ENCODE peak calls at places on chromosomes 12 and 14, in six cellular contexts. F is epithelial cell of esophagus, N is H54, J is NCI-H2081, K is body of pancreas, U is astrocyte of the spinal cord. T is an unnamed sample.

GRCh38 chr12:84408936-84409335 is 503.7 kb downstream of the SLC6A15 start:
- DNase-seq in F (no peak), J (peak), K (no peak), U (peak), N (no peak), T (no peak)

GRCh38 chr14:86321151-86321550 is 791.2 kb downstream of the FLRT2 start:
- DNase-seq in J (no peak), F (no peak), K (no peak), U (peak), N (no peak), T (no peak)

GRCh38 chr14:52244328-52244727 is 23.2 kb upstream of the PTGDR start:
- DNase-seq in J (no peak), U (no peak), N (no peak), F (no peak), K (no peak), T (no peak)

GRCh38 chr12:29041621-29042020 is 107.5 kb upstream of the FAR2 start:
- DNase-seq in J (no peak), N (peak), F (peak), U (peak), K (no peak), T (no peak)

GRCh38 chr12:12561305-12562015 is 1.2 kb downstream of the DUSP16 start:
- DNase-seq in K (peak), N (peak), U (peak), F (peak), J (peak), T (no peak)

GRCh38 chr14:68380304-68380840 is 412.5 kb downstream of the ZFP36L1 start:
- DNase-seq in F (no peak), K (no peak), N (no peak), U (no peak), J (peak), T (no peak)

GRCh38 chr12:40168001-40168400 is 56.8 kb upstream of the LRRK2 start:
- DNase-seq in F (no peak), N (no peak), U (no peak), K (no peak), J (no peak), T (no peak)

GRCh38 chr14:94601961-94602391 is 10.2 kb upstream of the SERPINA3 start:
- DNase-seq in J (no peak), U (peak), F (peak), N (peak), K (peak), T (no peak)

GRCh38 chr14:22602853-22603252 is 4.8 kb downstream of the ABHD4 start:
- DNase-seq in K (no peak), F (peak), U (no peak), J (no peak), N (no peak), T (no peak)

GRCh38 chr14:21521526-21521925 is 4.6 kb downstream of the SALL2 start:
- DNase-seq in F (no peak), N (no peak), U (no peak), J (no peak), K (no peak), T (no peak)

GRCh38 chr14:55025948-55026347 is 951 bp downstream of the WDHD1 start:
- DNase-seq in F (no peak), K (no peak), J (no peak), N (no peak), U (no peak), T (no peak)

GRCh38 chr12:110436231-110436630 is 13.9 kb downstream of the ARPC3 start:
- DNase-seq in F (peak), U (no peak), K (no peak), J (no peak), N (no peak), T (no peak)

GRCh38 chr14:30017370-30017993 is 89.8 kb upstream of the PRKD1 start:
- DNase-seq in F (no peak), K (no peak), U (no peak), J (no peak), N (no peak), T (no peak)

GRCh38 chr14:90408713-90409112 is 11.9 kb downstream of the CALM1 start:
- DNase-seq in N (no peak), U (peak), J (no peak), K (no peak), F (no peak), T (no peak)

GRCh38 chr12:109944561-109944960 is 44.5 kb downstream of the TCHP start:
- DNase-seq in J (no peak), N (no peak), U (no peak), K (no peak), F (peak), T (no peak)